ENCODE peak calls at places on chromosomes 13 and 19, in nine cellular contexts. N is T-helper 2 cell; X is OCI-LY7; H is nucleus accumbens; O is thyroid gland; S is stimulated activated CD8-positive, alpha-beta memory T cell treated with anti-CD3 and anti-CD28 coated beads, Interleukin-4, amount 100 ng/mL, for 1 hour; G is A549; I is EH; E is stimulated activated CD4-positive, alpha-beta T cell treated with anti-CD3 and anti-CD28 coated beads, Interleukin-1b, Interleukin-23, amount 100 ng/mL, for 1 hour. Y is an unnamed sample.
A peak's percentile ranks its signal among the peaks of the same experiment; 100 is the strongest.

GRCh38 chr19:6412111-6412999 is 12.3 kb downstream of the KHSRP start:
- DNase-seq in N (peak; percentile 48), X (peak; percentile 60), H (no peak), O (peak; percentile 53), S (peak; percentile 27), G (peak; percentile 31), I (peak; percentile 11), E (no peak), Y (peak; percentile 85)

GRCh38 chr13:23020246-23020843 is 160.4 kb upstream of the SGCG start:
- DNase-seq in N (peak; percentile 45), X (peak; percentile 58), H (no peak), O (peak; percentile 60), S (no peak), G (peak; percentile 66), I (peak; percentile 58), E (no peak), Y (peak; percentile 78)

GRCh38 chr13:31891472-31891871 is 140.1 kb upstream of the FRY start:
- DNase-seq in N (no peak), X (no peak), H (no peak), O (peak; percentile 25), S (no peak), G (no peak), I (no peak), E (no peak), Y (no peak)

GRCh38 chr13:59176775-59177174 is 987.0 kb downstream of the DIAPH3 start:
- DNase-seq in N (peak; percentile 0), X (peak; percentile 14), H (no peak), O (no peak), S (no peak), G (peak; percentile 5), I (peak; percentile 13), E (no peak), Y (peak; percentile 64)

GRCh38 chr13:73513751-73514150 is 454.9 kb downstream of the KLF5 start:
- DNase-seq in N (no peak), X (no peak), H (no peak), O (no peak), S (no peak), G (no peak), I (no peak), E (no peak), Y (no peak)

GRCh38 chr13:77184455-77184854 is 142.4 kb downstream of the MYCBP2 start:
- DNase-seq in N (peak; percentile 80), X (peak; percentile 67), H (no peak), O (no peak), S (no peak), G (no peak), I (no peak), E (no peak), Y (no peak)

GRCh38 chr13:43390101-43390500 is 366.7 kb downstream of the DNAJC15 start:
- DNase-seq in N (no peak), X (no peak), H (no peak), O (no peak), S (no peak), G (no peak), I (peak; percentile 50), E (no peak), Y (no peak)

GRCh38 chr13:76735641-76736040 is 150.6 kb downstream of the KCTD12 start:
- DNase-seq in N (no peak), X (no peak), H (no peak), O (no peak), S (no peak), G (no peak), I (no peak), E (no peak), Y (no peak)

GRCh38 chr19:16587031-16588023 is 15.1 kb upstream of the SLC35E1 start:
- DNase-seq in N (peak; percentile 73), X (peak; percentile 93), H (no peak), O (peak; percentile 44), S (no peak), G (no peak), I (peak; percentile 70), E (no peak), Y (peak; percentile 97)

GRCh38 chr19:6739390-6739883 is at the start of gene TRIP10:
- DNase-seq in N (peak; percentile 80), X (peak; percentile 96), H (peak; percentile 59), O (peak; percentile 84), S (peak; percentile 64), G (peak; percentile 78), I (peak; percentile 82), E (peak; percentile 69), Y (peak; percentile 91)

GRCh38 chr13:49995535-49996165 is 1.2 kb upstream of the TRIM13 start:
- DNase-seq in N (peak; percentile 2), X (no peak), H (no peak), O (no peak), S (no peak), G (no peak), I (peak; percentile 12), E (no peak), Y (peak; percentile 64)

GRCh38 chr13:46374710-46375109 is 12.3 kb downstream of the RUBCNL start:
- DNase-seq in N (no peak), X (peak; percentile 81), H (no peak), O (no peak), S (no peak), G (no peak), I (no peak), E (no peak), Y (no peak)

GRCh38 chr13:33441015-33441414 is 155.5 kb upstream of the STARD13 start:
- DNase-seq in N (peak; percentile 5), X (no peak), H (no peak), O (peak; percentile 64), S (no peak), G (peak; percentile 37), I (peak; percentile 37), E (no peak), Y (peak; percentile 43)

GRCh38 chr19:52231154-52231565 is 38.2 kb upstream of the ZNF766 start:
- DNase-seq in N (no peak), X (no peak), H (no peak), O (no peak), S (no peak), G (no peak), I (peak; percentile 18), E (no peak), Y (no peak)

GRCh38 chr13:108083056-108083455 is 132.3 kb downstream of the LIG4 start:
- DNase-seq in N (no peak), X (no peak), H (no peak), O (no peak), S (no peak), G (no peak), I (no peak), E (no peak), Y (no peak)

GRCh38 chr13:80297503-80297902 is 43.4 kb downstream of the SPRY2 start:
- DNase-seq in N (no peak), X (no peak), H (no peak), O (no peak), S (no peak), G (no peak), I (no peak), E (no peak), Y (no peak)

GRCh38 chr19:34351382-34351802 is 13.6 kb upstream of the GPI start:
- DNase-seq in N (peak; percentile 86), X (no peak), H (no peak), O (no peak), S (no peak), G (peak; percentile 49), I (no peak), E (no peak), Y (no peak)

GRCh38 chr19:42374826-42375376 is 15.2 kb downstream of the CNFN start:
- DNase-seq in N (no peak), X (no peak), H (no peak), O (no peak), S (no peak), G (no peak), I (no peak), E (no peak), Y (no peak)

GRCh38 chr13:94312511-94313191 is 166.8 kb downstream of the DCT start:
- DNase-seq in N (peak; percentile 92), X (no peak), H (no peak), O (no peak), S (no peak), G (no peak), I (no peak), E (no peak), Y (no peak)

GRCh38 chr13:52158629-52159158 is 703 bp downstream of the NEK3 start:
- DNase-seq in N (peak; percentile 10), X (no peak), H (no peak), O (peak; percentile 13), S (no peak), G (peak; percentile 12), I (peak; percentile 55), E (no peak), Y (no peak)

GRCh38 chr13:98176777-98177608 is at the start of gene RNF113B:
- DNase-seq in N (no peak), X (no peak), H (no peak), O (no peak), S (no peak), G (no peak), I (no peak), E (no peak), Y (no peak)

GRCh38 chr13:113838711-113839201 is 25.1 kb downstream of the GAS6 start:
- DNase-seq in N (no peak), X (no peak), H (no peak), O (no peak), S (no peak), G (no peak), I (no peak), E (no peak), Y (no peak)

GRCh38 chr13:49533586-49534269 is 38.0 kb downstream of the PHF11 start:
- DNase-seq in N (no peak), X (no peak), H (no peak), O (peak; percentile 65), S (no peak), G (no peak), I (no peak), E (no peak), Y (peak; percentile 69)

Y was measured in Karpas-422.